ENCODE peak calls at places on chromosomes 12 and 14, in ten cellular contexts. J is SIG-M5; B is stimulated activated CD4-positive, alpha-beta T cell treated with anti-CD3 and anti-CD28 coated beads, Interleukin-4, amount 100 ng/mL, for 48 hours; Q is stimulated activated effector memory CD8-positive, alpha-beta T cell treated with anti-CD3 and anti-CD28 coated beads, Interleukin-12 subunit alpha, Interleukin-12 subunit beta, amount 100 ng/mL, for 72 hours; D is NCI-H1105; G is CD4-positive, alpha-beta memory T cell; Y is DMS 273 treated with DMSO at 0.1 percent for 48 hours; P is stimulated activated CD8-positive, alpha-beta memory T cell treated with anti-CD3 and anti-CD28 coated beads, Interleukin-15, amount 100 ng/mL, for 4 hours; T is effector memory CD4-positive, alpha-beta T cell; S is iris pigment epithelial cell. C is an unnamed sample.

GRCh38 chr14:65373671-65374039 is 38.9 kb upstream of the FUT8 start:
- DNase-seq in J (no peak), B (no peak), Q (no peak), D (peak), G (no peak), Y (no peak), P (no peak), T (no peak), S (no peak), C (no peak)

GRCh38 chr14:32939254-32940065 is 781 bp downstream of the NPAS3 start:
- DNase-seq in J (no peak), B (no peak), Q (no peak), D (peak), G (no peak), Y (no peak), P (no peak), T (no peak), S (peak), C (peak)

GRCh38 chr12:122908915-122909314 is 13.0 kb upstream of the VPS37B start:
- DNase-seq in J (no peak), B (no peak), Q (no peak), D (no peak), G (no peak), Y (no peak), P (no peak), T (no peak), S (no peak), C (no peak)

GRCh38 chr12:126781593-126781992 is 1485.4 kb upstream of the TMEM132C start:
- DNase-seq in J (no peak), B (no peak), Q (no peak), D (no peak), G (no peak), Y (no peak), P (no peak), T (no peak), S (no peak), C (no peak)

GRCh38 chr12:116303929-116304328 is 26.4 kb upstream of the MED13L start:
- DNase-seq in J (peak), B (no peak), Q (no peak), D (no peak), G (no peak), Y (no peak), P (no peak), T (no peak), S (peak), C (no peak)

GRCh38 chr12:30425445-30425844 is 270.2 kb downstream of the IPO8 start:
- DNase-seq in J (no peak), B (no peak), Q (no peak), D (no peak), G (no peak), Y (no peak), P (no peak), T (no peak), S (no peak), C (no peak)

GRCh38 chr12:120687570-120688289 is 781 bp downstream of the MLEC start:
- DNase-seq in J (no peak), B (peak), Q (peak), D (no peak), G (no peak), Y (no peak), P (peak), T (no peak), S (peak), C (no peak)

GRCh38 chr12:108298761-108299275 is 40.3 kb downstream of the CMKLR1 start:
- DNase-seq in J (no peak), B (no peak), Q (no peak), D (no peak), G (no peak), Y (no peak), P (no peak), T (no peak), S (no peak), C (no peak)

GRCh38 chr12:54215990-54216579 is 27.3 kb upstream of the SMUG1 start:
- DNase-seq in J (no peak), B (no peak), Q (peak), D (no peak), G (peak), Y (no peak), P (no peak), T (peak), S (no peak), C (no peak)

GRCh38 chr14:79118291-79118690 is 948.1 kb downstream of the NRXN3 start:
- DNase-seq in J (no peak), B (no peak), Q (no peak), D (no peak), G (no peak), Y (no peak), P (no peak), T (no peak), S (no peak), C (no peak)

GRCh38 chr14:84961637-84962036 is 568.3 kb upstream of the FLRT2 start:
- DNase-seq in J (no peak), B (no peak), Q (no peak), D (peak), G (no peak), Y (no peak), P (no peak), T (no peak), S (no peak), C (no peak)

GRCh38 chr14:54116972-54117371 is 160.3 kb upstream of the BMP4 start:
- DNase-seq in J (no peak), B (no peak), Q (no peak), D (no peak), G (no peak), Y (no peak), P (no peak), T (no peak), S (peak), C (peak)

GRCh38 chr12:116244001-116244400 is 33.5 kb downstream of the MED13L start:
- DNase-seq in J (no peak), B (no peak), Q (no peak), D (no peak), G (no peak), Y (no peak), P (no peak), T (no peak), S (peak), C (no peak)

GRCh38 chr12:123035841-123036240 is 55.4 kb downstream of the ARL6IP4 start:
- DNase-seq in J (no peak), B (no peak), Q (no peak), D (no peak), G (no peak), Y (no peak), P (no peak), T (no peak), S (no peak), C (no peak)

GRCh38 chr12:70645494-70646317 is 8.5 kb upstream of the PTPRB start:
- DNase-seq in J (no peak), B (no peak), Q (no peak), D (no peak), G (no peak), Y (no peak), P (no peak), T (no peak), S (peak), C (peak)

GRCh38 chr12:63821781-63822251 is 22.7 kb upstream of the SRGAP1 start:
- DNase-seq in J (no peak), B (no peak), Q (no peak), D (no peak), G (no peak), Y (no peak), P (no peak), T (no peak), S (peak), C (peak)

GRCh38 chr12:94745562-94745961 is 95.2 kb upstream of the TMCC3 start:
- DNase-seq in J (no peak), B (no peak), Q (no peak), D (no peak), G (no peak), Y (no peak), P (no peak), T (no peak), S (no peak), C (no peak)

GRCh38 chr14:97976861-97977260 is 1179.7 kb downstream of the VRK1 start:
- DNase-seq in J (no peak), B (no peak), Q (peak), D (no peak), G (peak), Y (no peak), P (no peak), T (no peak), S (no peak), C (no peak)

GRCh38 chr12:122862872-122863701 is 27.8 kb downstream of the HIP1R start:
- DNase-seq in J (no peak), B (no peak), Q (no peak), D (peak), G (no peak), Y (no peak), P (no peak), T (no peak), S (no peak), C (no peak)

GRCh38 chr14:23518716-23519115 is 32.8 kb downstream of the ZFHX2 start:
- DNase-seq in J (no peak), B (no peak), Q (no peak), D (no peak), G (no peak), Y (no peak), P (no peak), T (no peak), S (no peak), C (no peak)

GRCh38 chr14:69657961-69658360 is 46.6 kb downstream of the SUSD6 start:
- DNase-seq in J (no peak), B (no peak), Q (no peak), D (no peak), G (no peak), Y (no peak), P (no peak), T (no peak), S (peak), C (no peak)

GRCh38 chr12:131097247-131098177 is 143.8 kb downstream of the ADGRD1 start:
- DNase-seq in J (no peak), B (no peak), Q (no peak), D (peak), G (peak), Y (no peak), P (no peak), T (no peak), S (no peak), C (no peak)